ENCODE peak calls at places on chromosomes 5 and 9, in ten cellular contexts. V, Z, U, N, G, D, O, M, B and I are unnamed samples.

GRCh38 chr9:34203275-34204010 is 24.6 kb downstream of the UBAP1 start:
- DNase-seq in M (no peak), B (no peak), Z (no peak), U (no peak), O (no peak), V (no peak), G (no peak), N (no peak), D (no peak), I (no peak)

GRCh38 chr5:180918380-180918779 is 19.4 kb downstream of the BTNL8 start:
- DNase-seq in B (no peak), U (no peak), O (no peak), D (no peak), Z (no peak), V (no peak), G (no peak), N (no peak), M (no peak), I (no peak)

GRCh38 chr9:31347082-31347617 is 1037.3 kb upstream of the ACO1 start:
- DNase-seq in N (peak; percentile 39), U (no peak), D (no peak), Z (peak; percentile 75), G (no peak), M (no peak), V (peak; percentile 10), B (peak; percentile 42), O (peak; percentile 4), I (peak; percentile 62)

GRCh38 chr5:25427233-25427632 is 782.5 kb upstream of the CDH10 start:
- DNase-seq in G (no peak), N (no peak), U (no peak), M (no peak), D (no peak), O (no peak), B (no peak), Z (no peak), V (no peak), I (no peak)

GRCh38 chr9:91716239-91716638 is 233.8 kb downstream of the ROR2 start:
- DNase-seq in G (no peak), D (no peak), M (no peak), Z (no peak), N (no peak), B (no peak), O (no peak), V (no peak), U (no peak), I (no peak)

GRCh38 chr5:173767580-173768266 is 120.4 kb upstream of the CPEB4 start:
- DNase-seq in G (no peak), B (no peak), M (no peak), D (no peak), U (no peak), V (no peak), Z (no peak), N (no peak), O (no peak), I (no peak)

GRCh38 chr5:14038341-14038959 is 94.0 kb upstream of the DNAH5 start:
- DNase-seq in V (no peak), U (no peak), Z (no peak), G (no peak), B (peak; percentile 24), N (no peak), M (no peak), O (peak; percentile 64), D (peak; percentile 57), I (no peak)

GRCh38 chr9:82247318-82247717 is 258.7 kb downstream of the SPATA31D1 start:
- DNase-seq in M (no peak), B (no peak), D (no peak), Z (no peak), U (no peak), N (no peak), V (no peak), G (no peak), O (no peak), I (no peak)

GRCh38 chr5:78472469-78473106 is 112.2 kb downstream of the SCAMP1 start:
- DNase-seq in B (no peak), U (no peak), D (no peak), O (peak; percentile 4), M (no peak), G (no peak), Z (no peak), V (no peak), N (no peak), I (no peak)

GRCh38 chr5:169116961-169117461 is 183.9 kb downstream of the SLIT3 start:
- DNase-seq in Z (no peak), G (no peak), O (no peak), B (peak; percentile 39), M (no peak), V (peak; percentile 6), U (peak; percentile 67), D (no peak), N (no peak), I (no peak)

GRCh38 chr5:68287631-68287975 is 72.0 kb downstream of the PIK3R1 start:
- DNase-seq in U (no peak), O (no peak), B (no peak), M (no peak), V (no peak), N (no peak), Z (no peak), D (no peak), G (no peak), I (peak; percentile 11)

GRCh38 chr9:36194326-36195000 is 3.7 kb downstream of the CLTA start:
- DNase-seq in B (no peak), V (no peak), M (no peak), U (no peak), Z (no peak), O (no peak), N (no peak), D (no peak), G (no peak), I (no peak)

GRCh38 chr5:77120706-77121105 is 33.6 kb upstream of the ZBED3 start:
- DNase-seq in M (no peak), D (no peak), N (no peak), O (no peak), Z (no peak), V (no peak), U (no peak), G (no peak), B (no peak), I (no peak)

GRCh38 chr5:172820046-172820767 is 13.8 kb upstream of the ERGIC1 start:
- DNase-seq in N (no peak), B (peak; percentile 68), V (no peak), O (no peak), M (peak; percentile 84), Z (no peak), G (peak; percentile 62), D (no peak), U (no peak), I (no peak)

GRCh38 chr9:101094686-101095085 is 66.2 kb downstream of the PLPPR1 start:
- DNase-seq in V (no peak), D (no peak), Z (no peak), U (no peak), B (no peak), M (no peak), G (no peak), O (no peak), N (no peak), I (no peak)

GRCh38 chr5:100726116-100726515 is 177.0 kb downstream of the ST8SIA4 start:
- DNase-seq in M (no peak), U (no peak), D (no peak), O (no peak), Z (no peak), B (no peak), V (no peak), G (no peak), N (no peak), I (no peak)